ENCODE peak calls at places on chromosomes 6 and 20, in seven cellular contexts. E is IMR-90, L is A549, Q is transverse colon, W is tibial nerve, S is endothelial cell of umbilical vein, Z is spleen. C is an unnamed sample.

GRCh38 chr20:8144282-8145245 is 12.5 kb downstream of the PLCB1 start:
- DNase-seq in Q (no peak), E (peak; percentile 89), Z (no peak), W (no peak), S (peak; percentile 54), L (no peak), C (peak; percentile 49)

GRCh38 chr6:170345662-170346061 is 39.1 kb downstream of the FAM120B start:
- DNase-seq in W (no peak), E (peak; percentile 2), Z (no peak), L (no peak), Q (no peak), S (peak; percentile 9), C (no peak)

GRCh38 chr6:169591616-169592015 is 110.2 kb downstream of the WDR27 start:
- DNase-seq in L (no peak), S (no peak), E (no peak), W (no peak), Q (no peak), Z (no peak), C (no peak)

GRCh38 chr20:39871013-39871412 is 818.0 kb downstream of the MAFB start:
- DNase-seq in E (no peak), W (no peak), Z (no peak), L (no peak), Q (no peak), S (no peak), C (no peak)

GRCh38 chr6:139925894-139926641 is 551.6 kb upstream of the CITED2 start:
- DNase-seq in W (no peak), E (peak; percentile 95), Z (no peak), S (no peak), L (peak; percentile 1), Q (no peak), C (no peak)

GRCh38 chr6:120489941-120490340 is 844.3 kb downstream of the TBC1D32 start:
- DNase-seq in Q (no peak), S (no peak), W (no peak), L (no peak), E (no peak), Z (no peak), C (no peak)

GRCh38 chr20:667351-668034 is 8.1 kb downstream of the SCRT2 start:
- DNase-seq in Q (peak; percentile 54), Z (peak; percentile 89), E (peak; percentile 34), W (peak; percentile 56), S (peak; percentile 46), L (peak; percentile 69), C (peak; percentile 72)

GRCh38 chr6:38549795-38550194 is 89.9 kb downstream of the BTBD9 start:
- DNase-seq in S (no peak), W (no peak), Z (no peak), Q (no peak), E (no peak), L (no peak), C (no peak)

GRCh38 chr6:20334334-20334733 is 67.3 kb upstream of the E2F3 start:
- DNase-seq in Q (no peak), W (no peak), S (no peak), E (no peak), Z (no peak), L (peak; percentile 25), C (no peak)

GRCh38 chr6:84249724-84250123 is 22.3 kb upstream of the CEP162 start:
- DNase-seq in S (no peak), Z (no peak), W (no peak), E (no peak), Q (no peak), L (no peak), C (no peak)

GRCh38 chr6:82363368-82364086 is at the start of gene TPBG:
- DNase-seq in S (peak; percentile 38), Z (peak; percentile 73), Q (peak; percentile 61), W (peak; percentile 19), L (peak; percentile 72), E (peak; percentile 82), C (no peak)

GRCh38 chr6:97009781-97010492 is 85.4 kb downstream of the KLHL32 start:
- DNase-seq in S (no peak), Z (no peak), Q (no peak), L (no peak), E (no peak), W (no peak), C (no peak)

GRCh38 chr6:2949121-2949520 is 22.2 kb downstream of the SERPINB6 start:
- DNase-seq in Z (peak; percentile 41), Q (no peak), S (no peak), W (no peak), E (no peak), L (no peak), C (no peak)

GRCh38 chr6:113588646-113589045 is 268.5 kb upstream of the MARCKS start:
- DNase-seq in Z (no peak), W (no peak), S (no peak), E (no peak), L (no peak), Q (no peak), C (no peak)

GRCh38 chr6:36953931-36954261 is 642 bp upstream of the PI16 start:
- DNase-seq in S (no peak), L (no peak), E (no peak), W (no peak), Q (no peak), Z (peak; percentile 27), C (no peak)

GRCh38 chr6:41964201-41964887 is 22.7 kb upstream of the CCND3 start:
- DNase-seq in S (no peak), W (no peak), Z (no peak), L (peak; percentile 53), E (no peak), Q (no peak), C (no peak)

GRCh38 chr20:57272883-57273282 is 6.4 kb upstream of the BMP7 start:
- DNase-seq in S (no peak), W (no peak), Z (no peak), E (no peak), L (no peak), Q (no peak), C (no peak)
- H3K4me1 ChIP-seq in S (no peaks in the 10 kb centered on the region), W (peaks cover 7% of the 10 kb centered on the region), Z (no peaks in the 10 kb centered on the region), E (no peaks in the 10 kb centered on the region), L (no peaks in the 10 kb centered on the region), Q (no peaks in the 10 kb centered on the region), C (no peaks in the 10 kb centered on the region)

DNA sequence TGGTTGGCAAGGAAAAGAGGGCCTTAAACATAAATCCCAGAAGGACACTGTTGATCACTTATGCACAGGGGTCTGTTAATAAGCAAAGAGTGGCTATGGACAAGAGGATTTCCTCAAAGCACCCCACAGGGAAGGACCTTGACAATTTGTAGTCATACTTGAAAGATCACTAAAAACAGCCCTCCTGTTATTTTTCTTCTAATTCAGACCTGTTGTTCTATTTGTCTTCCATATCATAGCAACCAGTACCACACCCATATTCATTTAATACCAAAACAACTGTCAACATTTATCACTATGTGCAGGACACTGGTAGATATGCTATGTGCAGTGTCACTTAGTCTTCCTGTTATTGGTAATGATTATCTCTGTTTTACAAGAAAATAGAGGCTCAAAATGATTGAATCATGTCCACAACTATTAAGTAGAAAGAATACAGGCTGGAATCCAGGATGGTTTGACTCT is 3.2 kb upstream of the DYNLRB1 start:
- DNase-seq in L (peak; percentile 54), W (no peak), Q (no peak), S (no peak), Z (no peak), E (no peak), C (no peak)
- TF ChIP-seq POLR2A in L (no peak), W (no peak), Q (no peak), S (no peak), Z (no peak), E (no peak), C (no peak)

GRCh38 chr6:110876170-110876773 is 1.7 kb downstream of the AMD1 start:
- DNase-seq in Z (peak; percentile 94), S (peak; percentile 91), Q (peak; percentile 92), L (peak; percentile 85), W (peak; percentile 76), E (peak; percentile 90), C (peak; percentile 70)

GRCh38 chr6:110875548-110876169 is 1.1 kb downstream of the AMD1 start:
- DNase-seq in S (peak; percentile 36), W (no peak), E (no peak), Q (peak; percentile 63), L (peak; percentile 29), Z (peak; percentile 93), C (peak; percentile 74)

GRCh38 chr6:110877154-110877564 is 2.6 kb downstream of the AMD1 start:
- DNase-seq in S (peak; percentile 31), E (peak; percentile 32), L (no peak), Q (no peak), W (no peak), Z (no peak), C (no peak)

GRCh38 chr6:110873981-110874879 is at the start of gene AMD1:
- DNase-seq in W (peak; percentile 98), Z (peak; percentile 99), E (peak; percentile 98), S (peak; percentile 97), Q (peak; percentile 97), L (peak; percentile 96), C (peak; percentile 98)

GRCh38 chr6:110874880-110875547 is 429 bp downstream of the AMD1 start:
- DNase-seq in L (peak; percentile 30), Z (peak; percentile 93), S (no peak), Q (peak; percentile 63), W (no peak), E (no peak), C (peak; percentile 81)
- TF ChIP-seq CTCF in L (no peak), Z (no peak), S (no peak), Q (no peak), W (no peak), E (no peak), C (no peak)

DNA sequence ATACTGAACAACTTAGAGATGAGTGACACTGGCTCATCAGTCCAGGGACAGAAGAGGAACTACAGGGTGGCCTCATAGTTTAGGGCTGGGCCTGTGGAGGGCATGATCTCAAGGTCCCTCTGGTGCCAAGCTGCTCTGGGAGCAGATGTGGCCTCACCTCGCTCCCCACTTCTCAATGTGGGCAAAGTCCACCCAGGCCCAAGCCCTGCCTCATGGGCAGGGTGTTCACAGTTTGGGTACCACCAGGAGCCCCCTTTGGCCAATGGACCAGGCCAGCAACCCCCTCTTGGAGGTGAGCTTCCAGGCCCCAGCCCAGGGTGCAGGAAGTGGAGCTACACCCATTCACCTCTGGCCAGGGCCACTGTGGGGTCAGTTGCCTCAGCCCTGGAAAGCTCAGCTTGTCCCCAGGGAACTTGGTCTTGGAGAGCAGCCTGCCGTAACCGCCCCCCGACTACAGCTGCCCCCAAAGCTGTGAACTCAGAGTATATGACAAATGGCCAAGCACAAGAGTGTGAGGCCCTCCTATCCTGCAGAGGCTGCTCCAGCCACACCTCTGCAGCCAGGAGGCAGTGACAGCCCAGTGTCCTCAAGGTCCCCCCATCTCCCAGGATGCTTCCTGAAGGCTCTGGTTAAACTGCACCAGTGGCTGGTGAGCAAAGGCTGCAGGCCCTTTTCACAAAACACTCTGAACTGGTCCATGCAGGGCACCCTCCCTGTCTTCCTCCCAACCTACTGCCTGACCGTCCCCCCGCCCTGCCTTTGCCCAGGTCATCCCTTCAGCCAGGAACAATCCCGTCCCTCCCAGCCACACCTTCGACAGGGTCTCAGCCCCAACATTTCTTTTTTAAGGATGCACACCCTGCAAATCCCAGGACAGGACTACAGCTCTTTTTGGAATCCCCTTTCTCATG is 3.6 kb downstream of the ADISSP start:
- DNase-seq in W (no peak), L (no peak), Q (no peak), S (no peak), Z (no peak), E (no peak), C (no peak)
- H3K4me1 ChIP-seq in W (peaks cover 59% of the 10 kb centered on the region), L (peaks cover 12% of the 10 kb centered on the region), Q (peaks cover 23% of the 10 kb centered on the region), S (peaks cover 23% of the 10 kb centered on the region), Z (peaks cover 11% of the 10 kb centered on the region), E (peaks cover 9% of the 10 kb centered on the region), C (peaks cover 30% of the 10 kb centered on the region)